ENCODE peak calls at places on chromosomes 3 and 15, in nine cellular contexts. A is endothelial cell; G is mesothelial cell of epicardium; C is fibroblast of the aortic adventitia; F is HCT116; H is HFFc6; Q is choroid plexus epithelial cell; P is CD4-positive, alpha-beta T cell; V is astrocyte. J is an unnamed sample.

GRCh38 chr3:176561826-176562225 is 635.5 kb downstream of the TBL1XR1 start:
- DNase-seq in C (no peak), G (no peak), H (no peak), A (no peak), Q (no peak), V (no peak), F (no peak), P (no peak), J (no peak)

GRCh38 chr3:11159421-11159904 is 5.2 kb downstream of the HRH1 start:
- DNase-seq in Q (peak), V (peak), P (no peak), F (no peak), A (no peak), G (no peak), H (peak), C (peak), J (no peak)

GRCh38 chr15:92638709-92639365 is 16.7 kb downstream of the FAM174B start:
- DNase-seq in P (no peak), V (no peak), A (no peak), G (no peak), Q (no peak), F (no peak), C (no peak), H (no peak), J (no peak)

GRCh38 chr15:33126559-33127290 is 67.8 kb downstream of the FMN1 start:
- DNase-seq in G (peak), P (peak), H (peak), F (peak), V (peak), C (peak), Q (peak), A (peak), J (peak)

GRCh38 chr15:74525328-74525727 is 15.7 kb upstream of the ARID3B start:
- DNase-seq in Q (no peak), P (no peak), G (no peak), V (no peak), C (peak), H (no peak), A (no peak), F (no peak), J (no peak)

GRCh38 chr3:58325525-58325992 is 7.1 kb upstream of the PXK start:
- DNase-seq in P (no peak), Q (peak), G (no peak), F (no peak), C (peak), H (peak), V (no peak), A (no peak), J (no peak)

GRCh38 chr3:149145361-149145760 is 15.9 kb downstream of the HPS3 start:
- DNase-seq in G (no peak), C (no peak), Q (no peak), P (no peak), H (no peak), F (no peak), A (no peak), V (no peak), J (no peak)

GRCh38 chr3:103991461-103992115 is 1375.1 kb upstream of the ALCAM start:
- DNase-seq in Q (peak), C (peak), F (peak), G (no peak), H (no peak), P (no peak), V (peak), A (peak), J (peak)

GRCh38 chr3:14216257-14217048 is 37.8 kb downstream of the LSM3 start:
- DNase-seq in F (no peak), G (no peak), Q (peak), V (peak), P (peak), C (no peak), A (peak), H (no peak), J (peak)

GRCh38 chr3:170740726-170741591 is 129.0 kb downstream of the RPL22L1 start:
- DNase-seq in P (no peak), C (peak), H (peak), V (peak), A (no peak), G (no peak), Q (peak), F (no peak), J (no peak)

GRCh38 chr15:88882745-88883144 is 12.6 kb downstream of the HAPLN3 start:
- DNase-seq in A (no peak), V (peak), G (no peak), C (peak), P (no peak), F (no peak), H (peak), Q (peak), J (no peak)

GRCh38 chr15:35256555-35256954 is 171.5 kb upstream of the NANOGP8 start:
- DNase-seq in V (peak), Q (peak), H (no peak), F (no peak), P (no peak), G (no peak), C (no peak), A (no peak), J (no peak)

GRCh38 chr3:128482175-128482856 is 10.7 kb downstream of the GATA2 start:
- DNase-seq in Q (no peak), H (no peak), C (no peak), F (no peak), V (no peak), G (no peak), P (no peak), A (no peak), J (no peak)

GRCh38 chr3:128484404-128485282 is 8.4 kb downstream of the GATA2 start:
- DNase-seq in G (no peak), C (no peak), P (no peak), V (no peak), H (no peak), F (no peak), Q (no peak), A (no peak), J (no peak)

GRCh38 chr3:128483657-128484403 is 9.2 kb downstream of the GATA2 start:
- DNase-seq in P (no peak), F (no peak), V (no peak), Q (no peak), A (peak), H (no peak), C (no peak), G (no peak), J (no peak)

GRCh38 chr3:128481438-128481942 is 11.5 kb downstream of the GATA2 start:
- DNase-seq in G (no peak), P (no peak), H (no peak), V (no peak), Q (no peak), C (peak), F (no peak), A (no peak), J (peak)

DNA sequence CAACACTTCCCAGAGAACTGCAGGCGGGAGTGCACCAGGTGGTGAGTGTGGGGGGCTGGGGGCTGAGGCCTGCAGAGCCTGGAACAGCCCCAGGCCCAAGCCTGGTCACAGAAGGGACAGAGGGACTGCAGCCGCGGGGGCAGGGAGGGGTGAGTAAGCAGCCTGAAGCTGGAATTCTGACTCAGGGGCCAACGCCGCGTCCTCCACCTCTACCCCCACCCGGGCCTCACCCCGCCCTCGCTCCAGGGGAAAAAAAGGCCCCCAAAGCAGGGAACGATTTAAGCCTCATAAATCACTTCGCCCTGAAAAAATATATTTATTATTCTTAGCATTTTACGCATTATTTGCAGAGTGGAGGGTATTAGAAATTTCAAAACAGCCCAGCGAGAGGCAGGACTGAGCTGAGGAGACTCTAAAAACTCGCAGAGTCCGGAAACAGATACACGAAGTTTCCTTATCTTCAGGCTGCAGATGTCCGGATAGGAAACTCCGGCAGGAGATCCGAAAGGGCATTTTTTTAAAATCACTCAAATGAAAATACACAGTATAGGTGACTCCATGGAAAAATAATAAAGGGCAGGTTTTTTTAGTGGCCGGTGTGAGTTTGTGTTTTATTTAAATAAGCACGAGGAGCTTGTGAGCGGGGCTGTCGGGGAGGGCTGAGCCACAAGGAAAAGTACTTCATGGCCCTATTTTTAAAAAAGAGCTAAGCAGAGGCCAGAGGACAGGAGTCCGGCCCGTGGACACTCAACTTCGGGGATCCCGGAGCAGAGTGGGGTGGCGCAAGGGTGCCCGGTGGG is 9.9 kb downstream of the GATA2 start:
- DNase-seq in H (peak), G (no peak), P (no peak), C (peak), Q (peak), V (peak), F (no peak), A (peak), J (peak)
- TF ChIP-seq CTCF in H (peak), G (no peak), P (no peak), C (peak), Q (peak), V (no peak), F (no peak), A (no peak), J (no peak)

DNA sequence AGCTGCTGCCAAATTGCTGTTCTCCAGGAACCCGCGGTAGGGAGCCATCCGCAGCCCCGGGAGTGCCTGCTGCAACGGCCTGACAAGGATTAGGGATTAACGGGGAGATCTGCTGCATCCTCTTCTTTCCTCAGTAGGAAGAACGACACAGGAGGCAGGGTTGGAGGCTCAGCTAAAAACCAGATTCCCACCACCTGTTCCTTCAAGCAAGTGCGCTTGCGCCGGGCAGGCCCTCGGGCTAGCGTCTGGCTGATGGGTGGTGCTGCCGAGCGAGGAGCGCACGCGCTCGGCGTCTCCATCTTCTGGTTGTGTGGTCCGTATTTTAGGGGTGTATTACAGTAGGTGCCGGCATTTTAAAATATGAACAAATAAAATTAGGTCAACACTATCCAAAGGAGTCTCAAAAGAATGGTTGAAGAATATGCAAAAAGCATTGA is 25.4 kb upstream of the SLC25A26 start:
- DNase-seq in Q (peak), H (peak), P (no peak), F (peak), G (peak), C (peak), V (peak), A (peak), J (peak)
- TF ChIP-seq CTCF in Q (peak), H (peak), P (no peak), F (peak), G (no peak), C (peak), V (peak), A (no peak), J (no peak)

GRCh38 chr3:115077501-115078250 is 69.4 kb downstream of the ZBTB20 start:
- DNase-seq in C (peak), F (no peak), H (no peak), P (no peak), Q (no peak), A (no peak), V (no peak), G (no peak), J (no peak)

GRCh38 chr3:115086379-115086778 is 60.7 kb downstream of the ZBTB20 start:
- DNase-seq in F (no peak), P (no peak), Q (no peak), H (no peak), C (no peak), V (no peak), G (no peak), A (no peak), J (no peak)

GRCh38 chr3:115085197-115085865 is 61.8 kb downstream of the ZBTB20 start:
- DNase-seq in C (peak), A (no peak), V (no peak), P (no peak), H (no peak), F (no peak), G (no peak), Q (no peak), J (no peak)

GRCh38 chr3:115084686-115085085 is 62.4 kb downstream of the ZBTB20 start:
- DNase-seq in C (no peak), P (no peak), F (no peak), H (no peak), V (no peak), Q (no peak), A (no peak), G (no peak), J (no peak)

DNA sequence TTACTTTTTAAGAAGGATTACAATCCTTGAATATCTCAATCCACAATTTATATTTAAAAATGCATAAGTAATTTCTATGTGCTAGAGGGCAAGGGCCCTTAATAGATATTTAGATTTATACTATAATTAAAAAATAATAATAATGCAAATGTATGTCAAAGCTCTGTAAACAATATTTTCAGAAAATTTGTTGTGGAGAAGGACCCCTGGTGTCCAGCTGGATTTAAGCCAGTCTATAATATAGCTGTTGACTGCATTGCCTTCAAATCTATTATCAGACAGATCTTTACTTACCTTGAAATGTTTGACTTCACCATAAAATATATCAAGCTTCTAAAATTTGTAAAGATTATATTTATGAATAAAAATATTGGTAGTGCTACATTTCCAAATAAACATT is 65.6 kb downstream of the ZBTB20 start:
- DNase-seq in Q (no peak), F (no peak), H (no peak), P (no peak), A (no peak), G (no peak), V (no peak), C (no peak), J (no peak)
- TF ChIP-seq CTCF in Q (no peak), F (peak), H (peak), P (no peak), A (no peak), G (no peak), V (no peak), C (no peak), J (no peak)

GRCh38 chr15:40252438-40253178 is 13.7 kb downstream of the PAK6 start:
- DNase-seq in G (peak), F (peak), P (no peak), H (no peak), V (no peak), C (no peak), A (no peak), Q (peak), J (peak)
- TF ChIP-seq CTCF in G (no peak), F (no peak), P (no peak), H (no peak), V (no peak), C (no peak), A (no peak), Q (no peak), J (no peak)

DNA sequence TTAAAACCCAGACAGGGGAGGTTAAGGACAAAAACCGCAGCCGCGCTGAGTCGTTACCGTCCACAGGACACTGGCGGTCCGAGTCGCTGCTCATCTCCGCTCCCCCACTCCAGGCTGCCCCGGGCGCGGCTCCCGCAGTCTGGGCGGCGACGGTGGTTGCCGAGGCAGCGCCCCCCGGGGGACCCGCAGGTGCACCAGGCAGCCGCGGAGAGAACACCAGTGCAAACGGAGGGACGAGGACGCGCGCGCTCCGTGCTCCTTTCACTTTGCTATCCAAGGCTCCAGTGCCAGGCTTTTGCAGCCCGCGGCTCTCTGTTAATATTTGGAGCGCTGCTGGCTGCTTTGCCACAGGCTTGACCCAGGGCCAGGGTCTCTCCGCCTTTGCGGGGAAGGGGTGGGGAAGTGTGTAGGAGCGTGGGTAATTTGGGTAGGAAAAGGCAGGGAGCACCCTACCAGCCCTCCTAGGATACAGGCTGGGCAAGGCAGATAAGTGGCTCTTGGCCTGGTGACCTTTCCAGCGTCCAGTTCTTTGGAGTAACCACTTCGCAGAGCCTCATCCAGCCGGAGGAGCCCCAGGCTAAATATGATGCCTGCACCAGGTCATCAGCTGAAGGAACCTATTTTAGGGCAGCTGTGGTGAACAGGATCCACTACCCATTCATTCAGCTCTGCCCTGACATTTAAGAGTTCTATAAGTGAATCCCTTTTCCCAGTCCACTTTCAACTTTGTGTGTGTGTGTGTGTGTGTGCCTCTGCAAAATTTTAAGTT is at the start of gene GADL1:
- DNase-seq in V (peak), P (no peak), C (no peak), A (peak), G (peak), Q (peak), F (no peak), H (no peak), J (peak)
- TF ChIP-seq CTCF in V (no peak), P (no peak), C (no peak), A (no peak), G (no peak), Q (no peak), F (no peak), H (no peak), J (no peak)

DNA sequence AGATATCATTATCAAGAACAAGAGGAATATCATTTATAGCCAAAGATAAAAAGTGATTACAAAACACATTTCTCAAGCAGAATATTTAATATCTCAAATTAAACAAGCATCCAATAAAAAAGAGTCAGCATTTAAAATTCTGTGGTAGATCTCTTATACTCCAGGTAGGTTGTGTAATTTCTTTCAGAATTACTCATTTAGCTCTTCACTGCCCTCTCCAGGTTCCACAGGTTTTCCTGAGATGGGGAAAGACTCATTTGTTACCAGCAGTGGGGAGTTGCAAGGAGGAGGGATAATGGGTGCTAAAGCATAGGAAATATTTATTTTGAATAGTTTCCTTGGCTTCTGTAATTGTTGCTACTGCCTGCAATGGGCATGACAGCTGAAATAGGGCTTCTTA is 83.1 kb upstream of the RASGRP1 start:
- DNase-seq in H (no peak), G (no peak), P (no peak), Q (peak), V (peak), F (peak), A (no peak), C (peak), J (no peak)
- TF ChIP-seq CTCF in H (peak), G (no peak), P (no peak), Q (peak), V (peak), F (peak), A (no peak), C (peak), J (peak)

J was measured in nephron progenitor cell.